ENCODE peak calls at places on chromosomes 11 and 22, in four cellular contexts. Q, M, S and B are unnamed samples.

GRCh38 chr11:63250162-63251050 is 7.0 kb upstream of the SLC22A25 start:
- DNase-seq in Q (no peak), M (no peak), S (no peak), B (no peak)

GRCh38 chr11:17073370-17074027 is 4.0 kb downstream of the RPS13 start:
- DNase-seq in Q (no peak), M (no peak), S (no peak), B (no peak)

GRCh38 chr11:11456896-11457295 is 103.8 kb upstream of the CSNK2A3 start:
- DNase-seq in Q (no peak), M (no peak), S (no peak), B (no peak)

GRCh38 chr22:20486229-20486628 is 9.4 kb downstream of the KLHL22 start:
- DNase-seq in Q (no peak), M (no peak), S (no peak), B (no peak)

GRCh38 chr22:26360169-26360885 is 68.7 kb upstream of the ASPHD2 start:
- DNase-seq in Q (peak; percentile 75), M (no peak), S (peak; percentile 58), B (peak; percentile 82)

GRCh38 chr22:48739348-48740085 is 1088.2 kb downstream of the BRD1 start:
- DNase-seq in Q (no peak), M (no peak), S (no peak), B (no peak)

GRCh38 chr11:64306876-64307622 is 1.7 kb downstream of the ESRRA start:
- DNase-seq in Q (no peak), M (no peak), S (peak; percentile 62), B (no peak)

GRCh38 chr11:62171261-62171723 is 18.7 kb upstream of the SCGB1D1 start:
- DNase-seq in Q (peak; percentile 94), M (peak; percentile 10), S (peak; percentile 73), B (peak; percentile 97)

GRCh38 chr11:82523141-82523540 is 210.5 kb downstream of the FAM181B start:
- DNase-seq in Q (no peak), M (no peak), S (no peak), B (no peak)

GRCh38 chr22:39967996-39968968 is 8.1 kb downstream of the TMA7B start:
- DNase-seq in Q (no peak), M (no peak), S (no peak), B (peak; percentile 37)

GRCh38 chr11:95255523-95256165 is 24.6 kb upstream of the SESN3 start:
- DNase-seq in Q (no peak), M (no peak), S (no peak), B (no peak)

GRCh38 chr11:65446446-65447277 is 24.1 kb downstream of the NEAT1 start:
- DNase-seq in Q (no peak), M (no peak), S (peak; percentile 65), B (peak; percentile 36)

GRCh38 chr11:65445604-65446445 is 23.2 kb downstream of the NEAT1 start:
- DNase-seq in Q (no peak), M (no peak), S (peak; percentile 52), B (no peak)

GRCh38 chr11:65442952-65443351 is 20.4 kb downstream of the NEAT1 start:
- DNase-seq in Q (no peak), M (no peak), S (peak; percentile 39), B (peak; percentile 8)

GRCh38 chr11:65444314-65445051 is 21.9 kb downstream of the NEAT1 start:
- DNase-seq in Q (no peak), M (no peak), S (peak; percentile 52), B (no peak)

DNA sequence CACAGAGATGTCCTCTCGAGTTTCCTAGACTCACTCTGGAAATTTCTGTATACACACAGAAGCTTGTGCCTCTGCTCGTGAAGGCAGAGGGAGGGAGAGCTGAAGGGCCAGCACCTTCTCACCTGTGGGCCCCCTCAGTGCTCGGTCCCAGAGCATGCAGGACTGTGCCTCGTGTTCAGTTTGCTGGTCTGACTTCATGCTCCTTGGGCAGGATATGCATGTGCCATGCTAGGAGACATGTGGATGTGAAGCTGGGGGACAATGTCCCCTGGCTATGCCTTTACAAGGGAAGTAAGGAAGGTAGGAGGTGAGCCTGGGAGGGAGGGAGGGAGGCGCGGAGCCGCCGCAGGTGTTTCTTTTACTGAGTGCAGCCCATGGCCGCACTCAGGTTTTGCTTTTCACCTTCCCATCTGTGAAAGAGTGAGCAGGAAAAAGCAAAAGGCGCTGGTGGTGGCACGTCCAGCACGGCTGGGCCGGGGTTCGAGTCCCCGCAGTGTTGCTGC is 22.6 kb downstream of the NEAT1 start:
- DNase-seq in Q (no peak), M (no peak), S (peak; percentile 64), B (no peak)
- TF ChIP-seq POLR2A in Q (no peak), M (peak; percentile 9), S (peak; percentile 14), B (no peak)

GRCh38 chr11:69039501-69039900 is 9.2 kb upstream of the TPCN2 start:
- DNase-seq in Q (no peak), M (no peak), S (no peak), B (no peak)

GRCh38 chr11:69041516-69041915 is 7.2 kb upstream of the TPCN2 start:
- DNase-seq in Q (no peak), M (no peak), S (no peak), B (no peak)

GRCh38 chr11:69040581-69041260 is 8.0 kb upstream of the TPCN2 start:
- DNase-seq in Q (no peak), M (no peak), S (no peak), B (no peak)

GRCh38 chr11:69037074-69037473 is 11.7 kb upstream of the TPCN2 start:
- DNase-seq in Q (no peak), M (no peak), S (no peak), B (no peak)

DNA sequence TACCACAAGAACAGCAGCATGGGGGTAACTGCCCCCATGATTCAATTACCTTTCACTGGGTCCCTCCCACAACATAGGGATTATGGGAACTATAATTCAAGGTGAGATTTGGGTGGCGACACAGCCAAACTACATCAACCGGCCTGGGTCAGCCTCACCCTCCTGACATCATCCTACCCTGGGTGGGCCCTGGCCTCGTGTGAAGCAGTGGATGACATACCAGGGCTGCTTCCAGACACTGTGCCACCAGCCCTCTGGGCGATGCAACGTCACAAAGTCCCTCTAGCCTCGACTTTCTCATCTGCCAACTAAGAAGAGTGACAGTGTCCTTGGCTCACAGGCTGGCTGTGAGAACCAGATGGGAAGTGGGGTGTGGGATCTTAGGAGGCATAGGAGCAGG is 8.7 kb upstream of the TPCN2 start:
- DNase-seq in Q (no peak), M (no peak), S (no peak), B (no peak)
- H3K27ac ChIP-seq in Q (no peak overlapping the region), M (no peak overlapping the region), S (no peak overlapping the region), B (no peak overlapping the region)

GRCh38 chr22:28903719-28904118 is 20.3 kb downstream of the ZNRF3 start:
- DNase-seq in Q (no peak), M (no peak), S (peak; percentile 45), B (no peak)
- H3K4me1 ChIP-seq in Q (peaks cover 37% of the 10 kb centered on the region), M (peaks cover 29% of the 10 kb centered on the region), S (peaks cover 60% of the 10 kb centered on the region), B (peaks cover 18% of the 10 kb centered on the region)

GRCh38 chr11:60937144-60937527 is 12.9 kb downstream of the TMEM132A start:
- DNase-seq in Q (no peak), M (no peak), S (no peak), B (no peak)

GRCh38 chr11:60934790-60935605 is 10.7 kb downstream of the TMEM132A start:
- DNase-seq in Q (no peak), M (no peak), S (no peak), B (no peak)

GRCh38 chr11:60936467-60937143 is 12.3 kb downstream of the TMEM132A start:
- DNase-seq in Q (no peak), M (no peak), S (no peak), B (no peak)

GRCh38 chr11:60934091-60934789 is 10.0 kb downstream of the TMEM132A start:
- DNase-seq in Q (no peak), M (no peak), S (no peak), B (no peak)

DNA sequence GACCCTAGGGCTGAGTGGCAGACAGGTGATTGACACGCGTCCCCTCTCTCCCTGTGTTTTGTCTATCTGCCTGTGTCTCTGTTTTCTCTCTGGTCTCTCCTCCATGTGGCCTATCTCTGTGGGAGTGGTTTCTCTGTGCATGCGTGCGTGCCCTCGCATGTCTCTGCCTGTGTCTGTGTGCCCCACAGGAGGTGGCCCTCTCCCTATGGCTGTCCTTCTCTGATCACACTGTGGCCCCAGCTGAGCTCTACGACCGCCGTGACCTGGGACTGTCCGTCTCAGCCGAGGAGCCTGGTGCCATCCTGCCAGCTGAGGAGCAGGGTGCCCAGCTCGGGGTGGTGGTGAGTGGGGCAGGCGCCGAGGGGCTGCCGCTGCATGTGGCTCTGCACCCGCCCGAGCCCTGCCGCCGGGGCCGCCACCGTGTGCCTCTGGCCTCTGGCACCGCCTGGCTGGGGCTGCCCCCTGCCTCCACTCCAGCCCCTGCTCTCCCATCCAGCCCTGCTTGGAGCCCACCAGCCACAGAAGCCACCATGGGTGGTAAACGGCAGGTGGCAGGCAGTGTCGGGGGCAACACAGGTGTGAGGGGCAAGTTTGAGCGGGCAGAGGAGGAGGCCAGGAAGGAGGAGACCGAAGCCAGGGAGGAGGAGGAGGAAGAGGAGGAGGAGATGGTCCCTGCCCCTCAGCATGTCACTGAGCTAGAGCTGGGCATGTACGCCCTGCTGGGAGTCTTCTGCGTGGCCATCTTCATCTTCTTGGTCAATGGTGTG is 11.6 kb downstream of the TMEM132A start:
- DNase-seq in Q (no peak), M (no peak), S (no peak), B (no peak)
- TF ChIP-seq POLR2A in Q (no peak), M (no peak), S (no peak), B (no peak)

DNA sequence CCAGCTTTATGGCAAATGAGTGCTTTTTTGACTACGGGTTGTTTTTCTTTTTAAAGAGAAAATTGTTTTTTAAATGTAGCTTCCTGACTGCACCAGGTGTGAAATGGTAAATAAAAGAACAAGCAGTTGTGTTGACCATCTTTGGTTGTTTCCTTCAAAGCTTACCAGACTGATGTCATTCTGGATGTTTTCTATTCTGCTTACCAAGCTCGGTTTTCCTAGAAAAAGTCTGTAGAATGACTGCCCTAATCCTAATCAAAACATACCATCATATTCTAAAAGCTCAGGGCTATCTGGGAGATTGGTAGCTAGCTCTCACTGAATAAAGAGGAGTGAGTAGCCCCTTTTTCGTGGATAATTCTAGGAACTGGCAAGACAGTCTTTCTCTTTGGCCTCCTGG is 77.7 kb downstream of the GAB2 start:
- DNase-seq in Q (no peak), M (no peak), S (no peak), B (no peak)
- H3K27ac ChIP-seq in Q (no peak overlapping the region), M (no peak overlapping the region), S (no peak overlapping the region), B (no peak overlapping the region)

GRCh38 chr11:123454796-123455195 is 24.7 kb downstream of the GRAMD1B start:
- DNase-seq in Q (no peak), M (no peak), S (no peak), B (no peak)

GRCh38 chr11:123461164-123461563 is 31.1 kb downstream of the GRAMD1B start:
- DNase-seq in Q (no peak), M (no peak), S (peak; percentile 88), B (peak; percentile 17)

GRCh38 chr11:123458501-123458900 is 28.4 kb downstream of the GRAMD1B start:
- DNase-seq in Q (no peak), M (no peak), S (no peak), B (no peak)

GRCh38 chr11:123457187-123457770 is 27.2 kb downstream of the GRAMD1B start:
- DNase-seq in Q (no peak), M (no peak), S (no peak), B (no peak)

GRCh38 chr11:123460006-123460700 is 30.1 kb downstream of the GRAMD1B start:
- DNase-seq in Q (no peak), M (no peak), S (no peak), B (no peak)
- H3K4me1 ChIP-seq in Q (peaks cover 35% of the 10 kb centered on the region), M (no peaks in the 10 kb centered on the region), S (peaks cover 70% of the 10 kb centered on the region), B (no peaks in the 10 kb centered on the region)

GRCh38 chr11:118742304-118742703 is 48.7 kb downstream of the DDX6 start:
- DNase-seq in Q (no peak), M (no peak), S (no peak), B (no peak)
- TF ChIP-seq POLR2A in Q (no peak), M (no peak), S (no peak), B (no peak)